ENCODE peak calls at places on chromosomes 1 and 21, in four cellular contexts. One of them, this sample, is unnamed.

GRCh38 chr1:37509181-37509580 is 5.4 kb downstream of the MEAF6 start:
- DNase-seq in lower lobe of right lung: no peak
- DNase-seq in endothelial cell: no peak
- DNase-seq in AG09309: no peak
- DNase-seq in this sample: no peak

GRCh38 chr21:42193131-42193671 is 25.7 kb upstream of the ABCG1 start:
- DNase-seq in lower lobe of right lung: no peak
- DNase-seq in endothelial cell: no peak
- DNase-seq in AG09309: no peak
- DNase-seq in this sample: no peak

GRCh38 chr21:25813917-25814316 is 79.1 kb downstream of the GABPA start:
- DNase-seq in lower lobe of right lung: no peak
- DNase-seq in endothelial cell: no peak
- DNase-seq in AG09309: no peak
- DNase-seq in this sample: no peak

GRCh38 chr1:101781437-101781836 is 215.3 kb downstream of the OLFM3 start:
- DNase-seq in lower lobe of right lung: no peak
- DNase-seq in endothelial cell: no peak
- DNase-seq in AG09309: no peak
- DNase-seq in this sample: no peak

GRCh38 chr1:32806315-32806714 is 10.8 kb downstream of the YARS1 start:
- DNase-seq in lower lobe of right lung: peak
- DNase-seq in endothelial cell: no peak
- DNase-seq in AG09309: no peak
- DNase-seq in this sample: no peak

GRCh38 chr21:35614412-35614901 is 445.9 kb downstream of the SETD4 start:
- DNase-seq in lower lobe of right lung: no peak
- DNase-seq in endothelial cell: no peak
- DNase-seq in AG09309: no peak
- DNase-seq in this sample: no peak

GRCh38 chr1:181485276-181486097 is 2.2 kb downstream of the CACNA1E start:
- DNase-seq in lower lobe of right lung: peak
- DNase-seq in endothelial cell: peak
- DNase-seq in AG09309: no peak
- DNase-seq in this sample: no peak

GRCh38 chr1:246742396-246742795 is 18.2 kb downstream of the SCCPDH start:
- DNase-seq in lower lobe of right lung: no peak
- DNase-seq in endothelial cell: no peak
- DNase-seq in AG09309: no peak
- DNase-seq in this sample: no peak

GRCh38 chr1:64476251-64476952 is 6.5 kb downstream of the CACHD1 start:
- DNase-seq in lower lobe of right lung: no peak
- DNase-seq in endothelial cell: no peak
- DNase-seq in AG09309: peak
- DNase-seq in this sample: peak

GRCh38 chr1:221166559-221167318 is 287.5 kb downstream of the HLX start:
- DNase-seq in lower lobe of right lung: no peak
- DNase-seq in endothelial cell: no peak
- DNase-seq in AG09309: no peak
- DNase-seq in this sample: no peak

DNA sequence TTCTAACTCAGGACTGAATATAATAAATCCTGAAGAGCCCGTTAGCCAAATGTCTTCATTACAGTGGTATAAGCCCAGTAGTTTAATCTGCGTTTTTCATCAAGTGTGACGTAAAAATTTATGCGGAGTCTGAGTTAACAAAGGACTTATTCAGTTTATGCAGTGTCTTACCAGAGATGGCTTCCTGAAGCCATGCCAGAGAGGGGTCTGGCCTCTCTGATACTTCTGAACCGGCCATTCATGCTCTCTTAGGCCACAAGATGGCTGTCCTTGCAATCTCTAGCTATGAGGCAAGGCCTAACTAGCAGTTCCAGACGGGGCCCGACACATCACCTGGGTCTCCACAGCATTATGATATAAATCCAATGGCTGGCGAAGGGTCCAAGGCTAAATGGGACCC is 101.4 kb downstream of the TEX35 start:
- DNase-seq in lower lobe of right lung: no peak
- DNase-seq in endothelial cell: no peak
- DNase-seq in AG09309: no peak
- DNase-seq in this sample: no peak
- TF ChIP-seq CTCF in lower lobe of right lung: no peak
- TF ChIP-seq CTCF in endothelial cell: no peak
- TF ChIP-seq CTCF in AG09309: no peak
- TF ChIP-seq CTCF in this sample: no peak

DNA sequence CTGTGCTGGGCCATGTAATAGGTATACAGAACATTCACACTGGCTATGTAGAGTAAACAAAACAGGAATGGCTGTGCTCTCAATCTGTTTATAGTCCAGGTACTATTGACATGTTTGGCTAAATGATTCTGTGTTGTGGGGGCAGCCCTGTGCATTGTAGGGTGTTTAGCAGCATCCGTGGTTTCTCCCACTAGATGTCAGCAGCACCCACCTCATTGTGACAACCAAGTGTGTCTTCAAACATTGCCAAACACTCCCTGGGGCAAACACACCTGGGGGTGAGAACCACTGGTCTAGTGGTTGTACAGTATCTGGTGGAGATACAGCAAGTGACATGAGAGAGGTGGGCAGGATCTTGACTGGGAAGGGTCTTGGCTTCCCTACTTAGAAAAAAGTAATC is 80.4 kb upstream of the SPATA6 start:
- DNase-seq in lower lobe of right lung: no peak
- DNase-seq in endothelial cell: no peak
- DNase-seq in AG09309: no peak
- DNase-seq in this sample: no peak
- TF ChIP-seq CTCF in lower lobe of right lung: peak
- TF ChIP-seq CTCF in endothelial cell: no peak
- TF ChIP-seq CTCF in AG09309: no peak
- TF ChIP-seq CTCF in this sample: peak

GRCh38 chr1:171403396-171403795 is 81.9 kb upstream of the PRRC2C start:
- DNase-seq in lower lobe of right lung: no peak
- DNase-seq in endothelial cell: no peak
- DNase-seq in AG09309: peak
- DNase-seq in this sample: no peak

GRCh38 chr1:171405391-171405714 is 80.0 kb upstream of the PRRC2C start:
- DNase-seq in lower lobe of right lung: no peak
- DNase-seq in endothelial cell: no peak
- DNase-seq in AG09309: no peak
- DNase-seq in this sample: no peak
- TF ChIP-seq CTCF in lower lobe of right lung: no peak
- TF ChIP-seq CTCF in endothelial cell: no peak
- TF ChIP-seq CTCF in AG09309: no peak
- TF ChIP-seq CTCF in this sample: no peak

GRCh38 chr1:68994096-68994495 is 497.2 kb upstream of the DEPDC1 start:
- DNase-seq in lower lobe of right lung: no peak
- DNase-seq in endothelial cell: no peak
- DNase-seq in AG09309: no peak
- DNase-seq in this sample: no peak
- TF ChIP-seq CTCF in lower lobe of right lung: no peak
- TF ChIP-seq CTCF in endothelial cell: no peak
- TF ChIP-seq CTCF in AG09309: no peak
- TF ChIP-seq CTCF in this sample: no peak

DNA sequence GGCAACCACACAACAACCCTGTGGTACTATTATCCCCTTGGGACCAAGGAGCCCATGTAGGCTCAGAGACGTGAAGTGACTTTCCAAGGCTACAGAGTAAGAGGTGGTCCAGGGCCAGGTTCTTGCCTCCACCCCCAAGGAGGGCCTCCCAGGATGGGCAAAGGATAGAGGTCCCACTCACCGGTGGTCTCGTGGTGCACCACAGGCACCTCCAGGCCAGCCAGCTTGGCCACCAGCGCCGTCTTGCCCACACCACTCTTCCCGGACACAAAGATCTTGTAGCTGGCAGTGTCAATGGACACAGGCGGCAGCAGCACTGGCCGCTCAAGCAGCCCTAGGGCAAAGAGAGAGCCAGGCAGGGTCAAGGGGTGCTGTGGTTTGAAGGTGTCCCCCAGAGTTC is 3.6 kb downstream of the CPLANE2 start:
- DNase-seq in lower lobe of right lung: peak
- DNase-seq in endothelial cell: no peak
- DNase-seq in AG09309: no peak
- DNase-seq in this sample: no peak
- TF ChIP-seq CTCF in lower lobe of right lung: no peak
- TF ChIP-seq CTCF in endothelial cell: no peak
- TF ChIP-seq CTCF in AG09309: no peak
- TF ChIP-seq CTCF in this sample: no peak

GRCh38 chr1:16246961-16247360 is 10.0 kb upstream of the CPLANE2 start:
- DNase-seq in lower lobe of right lung: no peak
- DNase-seq in endothelial cell: no peak
- DNase-seq in AG09309: no peak
- DNase-seq in this sample: no peak
- TF ChIP-seq CTCF in lower lobe of right lung: no peak
- TF ChIP-seq CTCF in endothelial cell: no peak
- TF ChIP-seq CTCF in AG09309: no peak
- TF ChIP-seq CTCF in this sample: no peak

GRCh38 chr1:226305184-226305583 is 3.8 kb downstream of the LIN9 start:
- DNase-seq in lower lobe of right lung: no peak
- DNase-seq in endothelial cell: no peak
- DNase-seq in AG09309: no peak
- DNase-seq in this sample: no peak
- TF ChIP-seq CTCF in lower lobe of right lung: no peak
- TF ChIP-seq CTCF in endothelial cell: no peak
- TF ChIP-seq CTCF in AG09309: no peak
- TF ChIP-seq CTCF in this sample: no peak

This sample was measured in BJ.